ENCODE peak calls at places on chromosomes 12 and 14, in five cellular contexts. C, H, O, D and V are unnamed samples.

GRCh38 chr14:37869633-37870032 is 274.2 kb downstream of the TTC6 start:
- DNase-seq in C (no peak), H (no peak), O (no peak), D (no peak), V (no peak)

GRCh38 chr14:100440207-100440631 is 117.1 kb downstream of the SLC25A47 start:
- DNase-seq in C (peak; percentile 66), H (peak; percentile 51), O (peak; percentile 74), D (peak; percentile 84), V (peak; percentile 85)

GRCh38 chr14:77242752-77243151 is 28.3 kb downstream of the NGB start:
- DNase-seq in C (no peak), H (no peak), O (no peak), D (no peak), V (no peak)

GRCh38 chr12:47396902-47397663 is 308.7 kb downstream of the RPAP3 start:
- DNase-seq in C (no peak), H (no peak), O (no peak), D (no peak), V (no peak)

GRCh38 chr14:24150061-24150460 is 2.8 kb downstream of the RNF31 start:
- DNase-seq in C (no peak), H (no peak), O (no peak), D (no peak), V (no peak)

GRCh38 chr14:28629328-28630004 is 137.1 kb upstream of the FOXG1 start:
- DNase-seq in C (no peak), H (no peak), O (no peak), D (no peak), V (no peak)

GRCh38 chr12:22797686-22798085 is 172.7 kb downstream of the ETNK1 start:
- DNase-seq in C (no peak), H (no peak), O (no peak), D (no peak), V (no peak)

GRCh38 chr14:37584211-37585100 is 10.6 kb downstream of the FOXA1 start:
- DNase-seq in C (no peak), H (no peak), O (no peak), D (no peak), V (no peak)

GRCh38 chr12:10140001-10140400 is 10.0 kb upstream of the CLEC7A start:
- DNase-seq in C (peak; percentile 58), H (peak; percentile 34), O (no peak), D (no peak), V (no peak)

DNA sequence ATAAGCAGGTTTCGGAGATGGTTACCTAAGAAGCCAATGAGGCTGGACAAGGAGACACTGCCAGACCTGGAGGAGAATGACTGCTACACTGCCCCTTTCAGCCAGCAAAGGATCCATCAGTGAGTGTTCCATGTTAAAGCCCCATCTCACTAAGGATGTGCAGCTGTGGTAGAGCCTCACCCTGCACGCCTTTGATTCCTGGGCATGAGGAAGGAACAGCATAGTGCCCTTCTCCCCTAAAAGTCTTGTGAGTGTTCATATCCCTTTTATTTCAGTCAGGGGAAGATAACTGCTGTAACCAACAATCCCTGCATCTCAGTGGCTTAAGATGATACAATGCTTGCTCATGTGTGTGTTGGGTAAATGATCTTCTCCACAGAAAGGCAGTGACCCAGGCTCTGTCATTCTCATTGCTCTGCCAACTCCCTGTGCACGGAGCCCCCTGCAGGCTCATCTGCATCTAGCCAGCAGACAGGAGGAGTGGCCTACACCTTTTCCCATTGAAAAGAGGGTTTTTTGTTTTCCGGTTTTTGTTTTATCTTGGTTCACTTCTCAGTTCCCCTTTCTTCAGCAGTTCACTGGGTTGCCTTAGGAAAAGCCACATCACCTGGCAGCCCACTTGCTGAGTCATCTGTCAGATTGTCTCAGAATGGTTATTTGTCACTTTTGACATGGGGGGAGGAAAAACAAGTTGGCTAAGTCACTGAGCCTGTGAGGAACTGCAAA is 193.1 kb downstream of the ANO4 start:
- DNase-seq in C (peak; percentile 23), H (no peak), O (peak; percentile 32), D (peak; percentile 16), V (no peak)
- H3K4me3 ChIP-seq in C (no peak overlapping the region), H (no peak overlapping the region), O (no peak overlapping the region), D (no peak overlapping the region), V (no peak overlapping the region)

DNA sequence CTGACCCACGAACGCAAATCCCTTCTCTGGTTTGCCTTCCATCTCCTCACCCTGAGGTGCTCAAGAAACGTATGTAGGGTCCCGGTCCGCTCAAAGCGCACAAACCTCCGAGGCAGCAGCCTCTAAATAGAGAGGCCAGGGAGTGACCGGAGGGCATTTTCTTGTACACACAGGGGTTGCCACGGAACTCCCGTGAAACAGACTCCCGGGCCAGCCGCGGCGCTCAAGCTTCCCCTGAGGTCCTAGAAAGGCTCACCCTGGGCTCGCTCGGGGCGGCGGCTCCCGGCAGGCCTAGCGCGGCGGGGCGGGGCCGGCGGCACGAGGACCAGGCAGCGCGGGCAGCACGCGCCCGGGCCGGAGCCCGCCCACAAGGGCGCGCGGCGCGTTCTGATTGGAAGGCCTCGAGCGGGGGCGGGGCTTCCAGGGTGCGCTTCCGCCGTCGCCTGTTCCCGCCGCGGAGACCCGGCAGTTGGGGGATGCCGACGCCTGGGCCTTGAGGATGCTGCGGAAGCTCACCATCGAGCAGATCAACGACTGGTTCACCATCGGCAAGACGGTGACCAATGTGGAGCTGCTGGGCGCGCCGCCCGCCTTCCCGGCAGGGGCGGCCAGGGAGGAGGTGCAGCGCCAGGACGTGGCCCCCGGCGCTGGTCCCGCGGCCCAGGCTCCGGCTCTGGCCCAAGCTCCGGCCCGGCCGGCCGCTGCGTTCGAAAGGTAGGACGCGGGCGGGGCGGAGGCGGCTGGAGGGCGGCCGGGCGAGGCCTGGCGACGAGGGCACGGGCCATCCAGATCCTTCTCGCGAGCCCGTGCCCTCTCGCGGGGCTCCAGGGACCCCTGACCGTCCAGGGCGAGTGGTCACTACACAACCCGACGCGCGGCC is at the start of gene TDRD9:
- DNase-seq in C (no peak), H (no peak), O (no peak), D (no peak), V (no peak)
- H3K4me3 ChIP-seq in C (no peak within 1 kb of the TSS), H (no peak within 1 kb of the TSS), O (no peak within 1 kb of the TSS), D (no peak within 1 kb of the TSS), V (no peak within 1 kb of the TSS)

GRCh38 chr12:131229426-131230339 is 276.0 kb downstream of the ADGRD1 start:
- DNase-seq in C (no peak), H (peak; percentile 59), O (no peak), D (no peak), V (no peak)
- H3K4me3 ChIP-seq in C (no peak overlapping the region), H (no peak overlapping the region), O (no peak overlapping the region), D (no peak overlapping the region), V (no peak overlapping the region)

GRCh38 chr12:76480800-76481199 is 78.8 kb downstream of the OSBPL8 start:
- DNase-seq in C (no peak), H (no peak), O (no peak), D (no peak), V (no peak)

GRCh38 chr12:76478045-76478444 is 81.5 kb downstream of the OSBPL8 start:
- DNase-seq in C (no peak), H (no peak), O (no peak), D (no peak), V (no peak)
- H3K4me3 ChIP-seq in C (no peak overlapping the region), H (no peak overlapping the region), O (no peak overlapping the region), D (no peak overlapping the region), V (no peak overlapping the region)

DNA sequence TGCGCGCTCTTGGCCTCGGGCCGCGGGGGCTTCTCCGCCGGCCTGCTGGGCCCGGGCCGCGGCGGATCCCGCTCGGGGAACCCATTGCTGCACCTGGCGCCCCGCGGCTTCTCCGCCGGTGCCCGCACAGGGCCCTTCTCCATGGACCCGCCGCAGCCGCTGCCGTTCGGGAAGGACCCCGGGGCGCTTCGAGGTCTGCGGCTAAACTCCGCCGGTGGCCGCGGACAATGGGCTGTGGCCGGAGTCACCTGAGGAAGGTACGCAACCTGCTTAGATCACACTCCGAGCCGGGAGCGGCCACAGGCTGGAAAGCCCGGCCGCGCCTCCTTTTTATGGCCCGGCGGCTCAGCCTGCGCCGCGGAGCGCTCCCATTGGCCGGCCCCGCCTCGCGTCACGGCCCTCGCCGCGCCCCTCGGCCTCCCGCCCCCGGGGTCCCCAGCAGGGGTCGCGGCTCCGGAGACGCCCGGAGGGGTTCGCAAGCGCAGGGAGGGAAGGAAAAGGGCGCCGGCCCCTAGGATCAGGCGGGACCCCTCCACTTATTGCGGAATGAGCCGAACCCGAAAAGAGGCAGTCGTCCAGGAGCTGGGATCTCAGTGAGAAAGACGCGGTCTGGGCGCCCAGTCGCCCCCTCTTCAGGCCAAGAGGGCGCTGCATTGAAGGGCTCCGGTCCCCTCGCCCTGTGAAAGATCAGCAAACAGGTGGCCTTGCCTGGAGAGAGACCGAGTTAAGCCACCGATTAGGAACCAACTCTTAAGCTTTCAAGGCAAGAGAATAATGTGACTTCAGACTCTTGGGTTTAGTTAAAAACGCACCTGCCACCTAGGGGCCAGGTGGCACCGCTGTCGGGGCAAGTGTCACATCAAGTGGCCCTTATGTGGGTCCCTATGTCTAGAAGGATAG is at the start of gene GCH1:
- DNase-seq in C (no peak), H (peak; percentile 79), O (peak; percentile 73), D (peak; percentile 59), V (peak; percentile 66)
- H3K4me3 ChIP-seq in C (peak within 1 kb of the TSS; percentile 63), H (peak within 1 kb of the TSS; percentile 86), O (peak within 1 kb of the TSS; percentile 68), D (peak within 1 kb of the TSS; percentile 44), V (peak within 1 kb of the TSS; percentile 75)

GRCh38 chr12:121592323-121592722 is 11.5 kb upstream of the KDM2B start:
- DNase-seq in C (no peak), H (no peak), O (no peak), D (no peak), V (no peak)

GRCh38 chr12:121596526-121596925 is 15.7 kb upstream of the KDM2B start:
- DNase-seq in C (no peak), H (no peak), O (no peak), D (no peak), V (no peak)

GRCh38 chr12:121595520-121595919 is 14.7 kb upstream of the KDM2B start:
- DNase-seq in C (no peak), H (no peak), O (no peak), D (no peak), V (no peak)

DNA sequence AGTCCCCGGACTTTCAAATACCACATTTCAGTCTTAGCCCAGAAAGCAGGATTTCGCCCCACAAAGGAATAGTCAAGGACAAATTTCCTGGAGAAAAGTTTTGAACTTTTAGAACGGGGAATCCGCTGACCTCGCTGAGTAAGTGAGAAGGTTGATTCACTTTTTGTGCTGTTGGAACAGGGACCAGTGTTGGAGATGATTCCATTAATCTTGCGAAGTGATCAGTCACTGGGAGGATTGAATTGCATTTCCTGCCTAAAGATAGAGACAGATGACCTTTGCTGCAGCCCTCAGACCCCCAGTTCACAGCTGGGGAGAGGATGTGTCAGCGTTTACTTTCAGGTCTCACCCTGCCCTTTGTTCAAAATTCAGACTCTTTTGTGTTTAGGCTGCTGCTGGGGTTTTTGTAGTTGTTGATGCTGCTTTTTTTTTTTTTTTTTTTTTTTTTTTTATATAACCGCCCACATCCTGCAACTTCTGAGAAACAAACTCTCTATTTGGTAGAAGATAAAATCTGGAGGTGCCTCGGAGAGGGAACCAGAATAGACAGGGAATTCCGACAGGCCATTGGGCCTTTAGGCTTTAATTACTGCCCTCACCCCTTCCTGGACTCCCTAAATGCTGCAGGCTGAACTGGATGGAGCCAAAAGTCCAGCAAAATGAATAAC is 9.8 kb upstream of the KDM2B start:
- DNase-seq in C (no peak), H (no peak), O (no peak), D (no peak), V (no peak)
- H3K4me3 ChIP-seq in C (peak overlapping the region; percentile 9), H (peak overlapping the region; percentile 44), O (no peak overlapping the region), D (no peak overlapping the region), V (no peak overlapping the region)

GRCh38 chr14:103848720-103849077 is 1.3 kb upstream of the PPP1R13B start:
- DNase-seq in C (no peak), H (peak; percentile 46), O (no peak), D (no peak), V (no peak)
- H3K4me3 ChIP-seq in C (no peak overlapping the region), H (peak overlapping the region; percentile 98), O (peak overlapping the region; percentile 80), D (no peak overlapping the region), V (peak overlapping the region; percentile 71)

GRCh38 chr12:57904848-57905811 is 36.2 kb upstream of the ATP23 start:
- DNase-seq in C (peak; percentile 85), H (peak; percentile 84), O (peak; percentile 77), D (peak; percentile 89), V (peak; percentile 88)
- H3K4me3 ChIP-seq in C (no peak overlapping the region), H (peak overlapping the region; percentile 40), O (no peak overlapping the region), D (no peak overlapping the region), V (no peak overlapping the region)